ENCODE peak calls at places on chromosomes 4 and X, in ten cellular contexts. W is mucosa of descending colon; N is HCT116; Y is CD4-positive, alpha-beta T cell; R is natural killer cell; U is Panc1; P is naive thymus-derived CD8-positive, alpha-beta T cell; Q is Right ventricle myocardium inferior; I is activated B cell treated with CpG ODN at 0.5 μM for 24 hours; S is upper lobe of right lung. Z is an unnamed sample.

GRCh38 chr4:95188701-95189401 is 359.9 kb downstream of the UNC5C start:
- ATAC-seq in W (no peak), N (no peak), Y (peak), R (no peak), U (no peak), P (peak), Q (no peak), I (no peak), S (no peak), Z (peak)

GRCh38 chr4:58214376-58214775 is 1104.2 kb upstream of the IGFBP7 start:
- ATAC-seq in W (no peak), N (no peak), Y (no peak), R (no peak), U (no peak), P (no peak), Q (no peak), I (no peak), S (peak), Z (no peak)

GRCh38 chr4:27011401-27011800 is 150.8 kb downstream of the STIM2 start:
- ATAC-seq in W (peak), N (no peak), Y (no peak), R (no peak), U (no peak), P (no peak), Q (no peak), I (no peak), S (peak), Z (no peak)

GRCh38 chr4:98744372-98745150 is 86.2 kb upstream of the TSPAN5 start:
- ATAC-seq in W (no peak), N (no peak), Y (no peak), R (no peak), U (no peak), P (no peak), Q (no peak), I (no peak), S (no peak), Z (no peak)

GRCh38 chrX:24920769-24921168 is 95.0 kb downstream of the ARX start:
- ATAC-seq in W (no peak), N (no peak), Y (no peak), R (no peak), U (no peak), P (no peak), Q (no peak), I (no peak), S (no peak), Z (peak)

GRCh38 chrX:73943572-73943899 is 360.4 kb upstream of the ZCCHC13 start:
- ATAC-seq in W (no peak), N (peak), Y (no peak), R (no peak), U (no peak), P (no peak), Q (no peak), I (no peak), S (no peak), Z (no peak)

GRCh38 chrX:112851161-112851779 is 10.6 kb upstream of the AMOT start:
- ATAC-seq in W (no peak), N (no peak), Y (no peak), R (peak), U (no peak), P (no peak), Q (no peak), I (no peak), S (no peak), Z (peak)

GRCh38 chr4:40897557-40898203 is 147.9 kb downstream of the NSUN7 start:
- ATAC-seq in W (peak), N (peak), Y (peak), R (peak), U (peak), P (peak), Q (peak), I (peak), S (peak), Z (peak)

GRCh38 chr4:147479817-147480216 is 1.1 kb upstream of the EDNRA start:
- ATAC-seq in W (no peak), N (no peak), Y (no peak), R (no peak), U (no peak), P (no peak), Q (peak), I (no peak), S (no peak), Z (no peak)

GRCh38 chr4:174926958-174927357 is 8.8 kb downstream of the ADAM29 start:
- ATAC-seq in W (no peak), N (no peak), Y (no peak), R (no peak), U (no peak), P (no peak), Q (no peak), I (no peak), S (peak), Z (no peak)